ENCODE peak calls at places on chromosomes 11 and 22, in five cellular contexts. J, K, X, N and D are unnamed samples. For H3K27me3, the result is how much of the 10 kb centered on the place peaks cover.

GRCh38 chr11:96227244-96227643 is 115.8 kb downstream of the MAML2 start:
- DNase-seq in J (no peak), K (no peak), X (no peak), N (no peak), D (no peak)

GRCh38 chr11:124977006-124977405 is 23.0 kb downstream of the CCDC15 start:
- DNase-seq in J (no peak), K (no peak), X (no peak), N (no peak), D (no peak)

GRCh38 chr22:48677621-48678020 is 1150.1 kb downstream of the BRD1 start:
- DNase-seq in J (no peak), K (no peak), X (no peak), N (peak), D (no peak)

GRCh38 chr11:36282926-36283325 is 6.3 kb downstream of the COMMD9 start:
- DNase-seq in J (peak), K (no peak), X (no peak), N (no peak), D (no peak)

GRCh38 chr11:17021550-17021949 is 7.3 kb upstream of the PLEKHA7 start:
- DNase-seq in J (no peak), K (peak), X (no peak), N (no peak), D (no peak)

GRCh38 chr11:113675003-113675471 is 31.1 kb downstream of the TMPRSS5 start:
- DNase-seq in J (peak), K (no peak), X (no peak), N (no peak), D (no peak)

GRCh38 chr22:36824655-36825054 is 7.8 kb upstream of the PVALB start:
- DNase-seq in J (no peak), K (no peak), X (no peak), N (no peak), D (no peak)

GRCh38 chr22:46043816-46044717 is 67.1 kb upstream of the WNT7B start:
- DNase-seq in J (peak), K (no peak), X (no peak), N (no peak), D (peak)

GRCh38 chr11:133228406-133229330 is 303.6 kb downstream of the OPCML start:
- DNase-seq in J (peak), K (peak), X (no peak), N (no peak), D (no peak)

GRCh38 chr11:30107899-30108298 is 91.1 kb upstream of the KCNA4 start:
- DNase-seq in J (no peak), K (no peak), X (no peak), N (no peak), D (no peak)

GRCh38 chr22:30866811-30867271 is 101.7 kb downstream of the MORC2 start:
- DNase-seq in J (peak), K (peak), X (peak), N (peak), D (peak)

GRCh38 chr22:26949193-26949592 is 291.8 kb downstream of the MIAT start:
- DNase-seq in J (peak), K (peak), X (no peak), N (no peak), D (no peak)

GRCh38 chr11:85685820-85686459 is at the start of gene CCDC89:
- DNase-seq in J (no peak), K (peak), X (peak), N (peak), D (peak)

GRCh38 chr11:122399375-122399774 is 256.1 kb upstream of the UBASH3B start:
- DNase-seq in J (no peak), K (no peak), X (no peak), N (no peak), D (no peak)

GRCh38 chr11:12086271-12087074 is 23.9 kb upstream of the MICAL2 start:
- DNase-seq in J (no peak), K (no peak), X (peak), N (peak), D (no peak)

GRCh38 chr11:35145249-35145648 is 6.3 kb downstream of the CD44 start:
- DNase-seq in J (no peak), K (no peak), X (no peak), N (no peak), D (no peak)

GRCh38 chr11:10208045-10208674 is 85.9 kb downstream of the SBF2 start:
- DNase-seq in J (no peak), K (peak), X (peak), N (no peak), D (no peak)

GRCh38 chr22:42184852-42185251 is 54.2 kb upstream of the CYP2D6 start:
- DNase-seq in J (no peak), K (no peak), X (no peak), N (no peak), D (no peak)

GRCh38 chr22:39995346-39996252 is 845 bp downstream of the FAM83F start:
- DNase-seq in J (peak), K (no peak), X (no peak), N (no peak), D (no peak)

GRCh38 chr22:26972281-26972680 is 314.9 kb downstream of the MIAT start:
- DNase-seq in J (no peak), K (no peak), X (no peak), N (no peak), D (no peak)

GRCh38 chr11:78158987-78159662 is 19.7 kb upstream of the ALG8 start:
- DNase-seq in J (no peak), K (no peak), X (no peak), N (no peak), D (no peak)

GRCh38 chr11:43681543-43681942 is 1.0 kb downstream of the HSD17B12 start:
- DNase-seq in J (no peak), K (no peak), X (peak), N (no peak), D (no peak)

GRCh38 chr11:75014129-75014528 is 25.4 kb downstream of the NEU3 start:
- DNase-seq in J (no peak), K (no peak), X (no peak), N (no peak), D (no peak)

GRCh38 chr11:134510641-134511040 is 98.6 kb upstream of the B3GAT1 start:
- DNase-seq in J (peak), K (no peak), X (no peak), N (no peak), D (no peak)

GRCh38 chr11:35173011-35173511 is 34.1 kb downstream of the CD44 start:
- DNase-seq in J (no peak), K (no peak), X (peak), N (no peak), D (no peak)

GRCh38 chr22:39244496-39245129 is at the start of gene PDGFB:
- DNase-seq in J (peak), K (peak), X (no peak), N (peak), D (no peak)

GRCh38 chr11:47007579-47007978 is 71.0 kb downstream of the CSTPP1 start:
- DNase-seq in J (no peak), K (no peak), X (no peak), N (no peak), D (no peak)

GRCh38 chr22:40739723-40740122 is 60.4 kb downstream of the MCHR1 start:
- DNase-seq in J (no peak), K (no peak), X (no peak), N (no peak), D (no peak)

GRCh38 chr22:31125521-31126117 is 2.9 kb downstream of the INPP5J start:
- DNase-seq in J (peak), K (no peak), X (no peak), N (no peak), D (no peak)

GRCh38 chr11:108561535-108561991 is 32.0 kb downstream of the EXPH5 start:
- DNase-seq in J (no peak), K (no peak), X (no peak), N (no peak), D (no peak)

GRCh38 chr11:1050581-1051355 is 14.2 kb upstream of the MUC6 start:
- DNase-seq in J (peak), K (peak), X (peak), N (peak), D (peak)

GRCh38 chr11:132263231-132263630 is 892.8 kb downstream of the NTM start:
- DNase-seq in J (no peak), K (no peak), X (no peak), N (no peak), D (no peak)

GRCh38 chr11:67542169-67542568 is 18.9 kb upstream of the CABP2 start:
- DNase-seq in J (no peak), K (no peak), X (no peak), N (no peak), D (no peak)

GRCh38 chr22:29200901-29201300 is 4.8 kb upstream of the EMID1 start:
- DNase-seq in J (no peak), K (no peak), X (no peak), N (no peak), D (no peak)

DNA sequence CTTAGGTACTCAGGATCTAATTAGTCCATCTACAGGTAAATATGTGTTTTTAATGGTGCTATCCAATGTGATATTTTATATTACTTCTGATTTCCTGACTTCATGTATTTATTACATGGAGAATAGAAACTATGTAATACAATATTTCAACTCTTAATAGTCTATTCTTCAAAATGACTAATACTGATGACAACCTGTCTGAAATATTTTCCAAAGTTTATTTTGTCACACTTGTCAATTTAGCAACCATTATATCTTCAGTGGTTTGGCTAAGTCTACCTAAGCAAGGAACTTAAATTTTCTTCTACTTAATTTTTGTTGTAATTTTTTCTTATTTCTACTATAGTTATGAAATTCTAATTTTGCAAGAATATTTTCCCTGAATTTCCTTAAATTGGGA is 55.0 kb upstream of the CNTN5 start:
- DNase-seq in J (no peak), K (no peak), X (no peak), N (no peak), D (no peak)
- TF ChIP-seq CTCF in J (no peak), K (no peak), X (no peak), N (no peak), D (no peak)

GRCh38 chr22:44489026-44489425 is 9.0 kb downstream of the RTL6 start:
- DNase-seq in J (no peak), K (no peak), X (no peak), N (no peak), D (no peak)

GRCh38 chr22:44493206-44493605 is 4.8 kb downstream of the RTL6 start:
- DNase-seq in J (no peak), K (no peak), X (no peak), N (no peak), D (no peak)

GRCh38 chr22:44494497-44494896 is 3.5 kb downstream of the RTL6 start:
- DNase-seq in J (no peak), K (no peak), X (no peak), N (no peak), D (no peak)

GRCh38 chr22:44489817-44490216 is 8.2 kb downstream of the RTL6 start:
- DNase-seq in J (no peak), K (no peak), X (no peak), N (no peak), D (no peak)

DNA sequence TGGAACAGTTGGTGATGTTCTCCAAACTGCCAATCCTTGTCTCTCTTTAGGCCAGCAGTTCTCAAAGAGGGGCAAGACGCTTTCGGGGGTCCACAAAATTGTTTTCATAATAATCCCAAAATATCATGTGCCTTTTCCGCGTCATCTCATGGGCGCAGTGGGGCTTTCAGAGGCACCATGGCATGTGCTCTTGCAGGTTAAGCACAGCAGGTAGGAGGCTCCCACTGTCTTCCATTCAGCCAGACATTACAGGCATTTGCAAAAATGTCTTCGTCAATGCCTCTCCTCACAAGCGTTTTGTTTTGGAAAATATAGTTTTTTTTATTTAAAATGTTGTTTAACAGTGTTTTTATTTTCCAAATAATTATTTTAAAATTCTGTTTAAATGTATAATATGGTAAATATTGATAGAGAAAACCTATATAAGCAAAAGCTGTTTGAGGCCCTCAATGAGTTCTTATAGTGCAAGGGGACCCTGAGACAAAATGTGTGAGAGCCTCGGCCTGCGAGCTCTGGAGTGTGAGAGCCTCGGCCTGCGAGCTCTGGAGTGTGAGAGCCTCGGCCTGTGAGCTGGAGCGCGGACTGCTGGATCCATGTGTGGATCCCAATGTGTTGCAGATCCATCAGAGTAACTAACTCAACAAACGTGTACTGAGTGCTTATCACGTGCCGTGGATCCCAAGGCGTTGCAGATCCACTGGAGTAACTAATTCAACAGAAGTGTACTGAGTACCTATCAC is 6.2 kb downstream of the RTL6 start:
- DNase-seq in J (no peak), K (no peak), X (no peak), N (no peak), D (no peak)
- H3K27ac ChIP-seq in J (no peak), K (no peak), X (no peak), N (no peak), D (no peak)

GRCh38 chr11:45250035-45250693 is 36.0 kb downstream of the SYT13 start:
- DNase-seq in J (no peak), K (no peak), X (no peak), N (no peak), D (no peak)
- H3K27me3 ChIP-seq in J (under half), K (under half), X (under half), N (under half), D (under half)

DNA sequence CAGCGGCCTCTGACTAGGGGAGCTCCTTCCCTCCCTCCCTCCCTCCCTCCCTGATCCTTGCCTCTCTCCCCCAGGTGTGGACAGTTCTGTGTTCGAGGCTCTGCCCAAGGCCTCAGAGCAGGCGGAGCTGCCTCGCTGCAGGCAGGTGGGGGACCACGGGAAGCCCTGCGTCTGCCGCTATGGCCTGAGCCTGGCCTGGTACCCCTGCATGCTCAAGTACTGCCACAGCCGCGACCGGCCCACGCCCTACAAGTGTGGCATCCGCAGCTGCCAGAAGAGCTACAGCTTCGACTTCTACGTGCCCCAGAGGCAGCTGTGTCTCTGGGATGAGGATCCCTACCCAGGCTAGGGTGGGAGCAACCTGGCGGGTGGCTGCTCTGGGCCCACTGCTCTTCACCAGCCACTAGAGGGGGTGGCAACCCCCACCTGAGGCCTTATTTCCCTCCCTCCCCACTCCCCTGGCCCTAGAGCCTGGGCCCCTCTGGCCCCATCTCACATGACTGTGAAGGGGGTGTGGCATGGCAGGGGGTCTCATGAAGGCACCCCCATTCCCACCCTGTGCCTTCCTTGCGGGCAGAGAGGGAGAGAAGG is 11.1 kb upstream of the POU2F3 start:
- DNase-seq in J (peak), K (peak), X (no peak), N (peak), D (no peak)
- TF ChIP-seq CTCF in J (peak), K (peak), X (peak), N (peak), D (no peak)